ENCODE peak calls at places on chromosomes 2 and 18, in ten cellular contexts. L is ovary, K is IMR-90, N is breast epithelium, S is H1, V is Peyer's patch, P is heart left ventricle, C is body of pancreas, T is transverse colon, O is gastrocnemius medialis. Y is an unnamed sample.

GRCh38 chr2:40348665-40349064 is 103.2 kb downstream of the SLC8A1 start:
- DNase-seq in T (no peak), V (no peak), S (no peak), P (no peak), N (no peak), C (no peak), O (no peak), L (no peak), K (peak; percentile 88), Y (no peak)

GRCh38 chr2:18752667-18753422 is 163.5 kb upstream of the NT5C1B start:
- DNase-seq in C (no peak), L (no peak), P (no peak), V (no peak), S (no peak), O (no peak), N (no peak), K (peak; percentile 24), T (no peak), Y (no peak)

GRCh38 chr2:10495311-10495987 is 47.3 kb upstream of the ODC1 start:
- DNase-seq in L (no peak), P (no peak), V (no peak), N (no peak), O (no peak), S (peak; percentile 41), T (no peak), C (no peak), K (no peak), Y (no peak)

GRCh38 chr2:60440080-60440753 is 113.2 kb downstream of the BCL11A start:
- DNase-seq in T (no peak), L (no peak), K (no peak), O (no peak), P (no peak), N (no peak), V (no peak), S (no peak), C (no peak), Y (no peak)

GRCh38 chr2:239640210-239640609 is 239.4 kb upstream of the HDAC4 start:
- DNase-seq in V (no peak), K (no peak), T (no peak), C (no peak), P (no peak), O (no peak), L (no peak), S (no peak), N (no peak), Y (no peak)

GRCh38 chr2:228065686-228066085 is 115.8 kb downstream of the SPHKAP start:
- DNase-seq in C (no peak), S (no peak), P (no peak), K (no peak), T (no peak), V (no peak), N (no peak), O (no peak), L (no peak), Y (no peak)

GRCh38 chr18:524496-524895 is 24.0 kb upstream of the COLEC12 start:
- DNase-seq in K (peak; percentile 78), L (no peak), S (no peak), O (no peak), N (no peak), V (no peak), P (no peak), C (no peak), T (no peak), Y (no peak)

GRCh38 chr2:196459539-196459938 is 180.0 kb upstream of the CCDC150 start:
- DNase-seq in T (no peak), L (no peak), C (no peak), N (no peak), P (no peak), O (no peak), S (no peak), K (peak; percentile 55), V (no peak), Y (no peak)

GRCh38 chr2:100924520-100925451 is 77.3 kb upstream of the RPL31 start:
- DNase-seq in S (no peak), T (peak; percentile 28), N (no peak), V (peak; percentile 66), O (no peak), L (no peak), C (peak; percentile 46), K (peak; percentile 85), P (no peak), Y (peak; percentile 36)

GRCh38 chr2:71575966-71576365 is 122.6 kb downstream of the DYSF start:
- DNase-seq in S (no peak), C (no peak), P (no peak), K (no peak), N (no peak), L (no peak), T (no peak), V (no peak), O (no peak), Y (no peak)

GRCh38 chr18:60804412-60804811 is 431.8 kb upstream of the MC4R start:
- DNase-seq in N (no peak), L (no peak), V (no peak), O (no peak), T (no peak), C (no peak), S (no peak), K (no peak), P (no peak), Y (no peak)

GRCh38 chr2:149733936-149734685 is 146.5 kb upstream of the MMADHC start:
- DNase-seq in L (no peak), N (no peak), P (no peak), V (no peak), S (no peak), T (no peak), O (no peak), K (peak; percentile 48), C (no peak), Y (no peak)

GRCh38 chr2:112156152-112156986 is 18.2 kb downstream of the FBLN7 start:
- DNase-seq in V (no peak), C (no peak), K (peak; percentile 47), L (no peak), T (no peak), P (no peak), S (no peak), N (no peak), O (no peak), Y (no peak)

GRCh38 chr18:49168281-49168680 is 217.5 kb upstream of the SMAD7 start:
- DNase-seq in K (no peak), L (no peak), T (no peak), P (no peak), O (no peak), N (no peak), S (no peak), C (peak; percentile 46), V (no peak), Y (no peak)

GRCh38 chr2:54964271-54964670 is 86.0 kb downstream of the RTN4 start:
- DNase-seq in L (no peak), P (no peak), O (no peak), K (peak; percentile 60), T (no peak), S (no peak), V (no peak), N (no peak), C (no peak), Y (no peak)

GRCh38 chr2:44934521-44934961 is 7.0 kb upstream of the SIX3 start:
- DNase-seq in V (no peak), S (peak; percentile 72), P (no peak), N (no peak), L (no peak), K (no peak), C (no peak), O (no peak), T (no peak), Y (no peak)

GRCh38 chr2:109214651-109215371 is 85.8 kb downstream of the SH3RF3 start:
- DNase-seq in V (no peak), S (no peak), K (no peak), N (no peak), O (no peak), C (no peak), P (no peak), L (no peak), T (no peak), Y (no peak)

GRCh38 chr2:21155365-21156136 is 31.8 kb downstream of the TDRD15 start:
- DNase-seq in C (no peak), N (no peak), P (no peak), S (no peak), V (no peak), T (no peak), O (no peak), K (no peak), L (no peak), Y (no peak)
- H3K4me1 ChIP-seq in C (no peaks in the 10 kb centered on the region), N (no peaks in the 10 kb centered on the region), P (no peaks in the 10 kb centered on the region), S (no peaks in the 10 kb centered on the region), V (no peaks in the 10 kb centered on the region), T (no peaks in the 10 kb centered on the region), O (no peaks in the 10 kb centered on the region), K (no peaks in the 10 kb centered on the region), L (no peaks in the 10 kb centered on the region), Y (no peaks in the 10 kb centered on the region)

GRCh38 chr2:222861411-222862067 is 703 bp downstream of the ACSL3 start:
- DNase-seq in T (peak; percentile 43), V (no peak), C (peak; percentile 25), L (peak; percentile 68), N (no peak), P (peak; percentile 68), K (no peak), S (no peak), O (no peak), Y (peak; percentile 28)

GRCh38 chr2:222862915-222863544 is 2.2 kb downstream of the ACSL3 start:
- DNase-seq in C (no peak), L (no peak), S (no peak), T (no peak), P (no peak), V (no peak), O (no peak), K (no peak), N (no peak), Y (no peak)

GRCh38 chr2:222862068-222862914 is 1.5 kb downstream of the ACSL3 start:
- DNase-seq in L (no peak), S (no peak), P (no peak), O (no peak), K (peak; percentile 62), T (peak; percentile 12), N (no peak), V (no peak), C (peak; percentile 28), Y (no peak)

GRCh38 chr2:222859786-222860726 is 780 bp upstream of the ACSL3 start:
- DNase-seq in N (peak; percentile 68), L (peak; percentile 33), P (peak; percentile 71), K (peak; percentile 64), V (no peak), T (peak; percentile 66), O (no peak), C (peak; percentile 78), S (no peak), Y (peak; percentile 59)

GRCh38 chr2:222860740-222861410 is at the start of gene ACSL3:
- DNase-seq in S (peak; percentile 97), T (peak; percentile 97), L (peak; percentile 94), C (peak; percentile 97), K (peak; percentile 89), N (peak; percentile 95), P (peak; percentile 99), V (peak; percentile 98), O (peak; percentile 96), Y (peak; percentile 93)
- TF ChIP-seq POLR2A in S (peak; percentile 97), T (peak; percentile 99), L (peak; percentile 94), C (peak; percentile 99), K (peak; percentile 98), N (peak; percentile 91), P (peak; percentile 99), V (peak; percentile 98), O (peak; percentile 96), Y (peak; percentile 98)

GRCh38 chr2:53268086-53268485 is 499.5 kb upstream of the CHAC2 start:
- DNase-seq in N (no peak), K (no peak), T (no peak), P (no peak), S (no peak), O (no peak), V (no peak), C (no peak), L (no peak), Y (no peak)
- H3K36me3 ChIP-seq in N (no peaks in the 10 kb centered on the region), K (no peaks in the 10 kb centered on the region), T (no peaks in the 10 kb centered on the region), P (no peaks in the 10 kb centered on the region), S (no peaks in the 10 kb centered on the region), O (no peaks in the 10 kb centered on the region), V (no peaks in the 10 kb centered on the region), C (no peaks in the 10 kb centered on the region), L (no peaks in the 10 kb centered on the region), Y (no peaks in the 10 kb centered on the region)

GRCh38 chr2:46947841-46948240 is 32.2 kb upstream of the MCFD2 start:
- DNase-seq in K (no peak), T (no peak), S (no peak), V (no peak), O (no peak), P (no peak), C (no peak), N (no peak), L (no peak), Y (no peak)
- H3K4me1 ChIP-seq in K (peaks cover 7% of the 10 kb centered on the region), T (peaks cover 34% of the 10 kb centered on the region), S (no peaks in the 10 kb centered on the region), V (peaks cover 17% of the 10 kb centered on the region), O (no peaks in the 10 kb centered on the region), P (no peaks in the 10 kb centered on the region), C (peaks cover 26% of the 10 kb centered on the region), N (no peaks in the 10 kb centered on the region), L (peaks cover 2% of the 10 kb centered on the region), Y (no peaks in the 10 kb centered on the region)